ENCODE peak calls at places on chromosomes 12 and 14, in six cellular contexts. R is GM12865, Q is astrocyte of the spinal cord, Z is PC-9, N is left lung, W is hepatocyte. T is an unnamed sample.
A peak's percentile ranks its signal among the peaks of the same experiment; 100 is the strongest.

GRCh38 chr12:8636581-8636980 is 23.9 kb upstream of the AICDA start:
- DNase-seq in R (no peak), Q (no peak), Z (no peak), N (no peak), W (no peak), T (no peak)

GRCh38 chr14:84959796-84960515 is 570.0 kb upstream of the FLRT2 start:
- DNase-seq in R (no peak), Q (no peak), Z (no peak), N (no peak), W (no peak), T (no peak)

GRCh38 chr12:83145325-83145724 is 458.6 kb downstream of the TMTC2 start:
- DNase-seq in R (no peak), Q (no peak), Z (no peak), N (no peak), W (no peak), T (no peak)

GRCh38 chr14:104080557-104081492 is 4.7 kb upstream of the ASPG start:
- DNase-seq in R (no peak), Q (no peak), Z (no peak), N (no peak), W (peak; percentile 13), T (no peak)

GRCh38 chr12:82793882-82794281 is 107.2 kb downstream of the TMTC2 start:
- DNase-seq in R (no peak), Q (no peak), Z (no peak), N (no peak), W (no peak), T (no peak)

GRCh38 chr12:79993106-79993862 is 58.4 kb upstream of the PPP1R12A start:
- DNase-seq in R (no peak), Q (no peak), Z (no peak), N (peak; percentile 74), W (no peak), T (no peak)

GRCh38 chr14:86153480-86153879 is 623.5 kb downstream of the FLRT2 start:
- DNase-seq in R (no peak), Q (no peak), Z (no peak), N (no peak), W (no peak), T (no peak)

GRCh38 chr14:92591346-92591745 is 77.8 kb downstream of the RIN3 start:
- DNase-seq in R (no peak), Q (no peak), Z (no peak), N (no peak), W (no peak), T (no peak)

GRCh38 chr14:61472801-61473376 is 151.5 kb downstream of the PRKCH start:
- DNase-seq in R (peak; percentile 68), Q (no peak), Z (no peak), N (no peak), W (no peak), T (no peak)

GRCh38 chr12:15928870-15929571 is 17.9 kb downstream of the DERA start:
- DNase-seq in R (no peak), Q (no peak), Z (no peak), N (peak; percentile 31), W (no peak), T (no peak)

GRCh38 chr14:77372304-77372841 is 4.5 kb downstream of the TMED8 start:
- DNase-seq in R (peak; percentile 79), Q (peak; percentile 48), Z (no peak), N (no peak), W (no peak), T (peak; percentile 55)

GRCh38 chr12:2003676-2004112 is 563 bp downstream of the DCP1B start:
- DNase-seq in R (no peak), Q (no peak), Z (no peak), N (no peak), W (no peak), T (peak; percentile 3)

GRCh38 chr12:26629864-26630263 is 203.1 kb downstream of the ITPR2 start:
- DNase-seq in R (no peak), Q (peak; percentile 63), Z (no peak), N (no peak), W (no peak), T (no peak)

GRCh38 chr12:133130808-133131128 is 341 bp downstream of the ZNF10 start:
- DNase-seq in R (no peak), Q (no peak), Z (no peak), N (peak; percentile 84), W (peak; percentile 32), T (no peak)

GRCh38 chr12:74890237-74890599 is 319.4 kb downstream of the KCNC2 start:
- DNase-seq in R (peak; percentile 47), Q (peak; percentile 88), Z (peak; percentile 86), N (no peak), W (peak; percentile 87), T (peak; percentile 25)

GRCh38 chr14:59097681-59098080 is 90.8 kb upstream of the DAAM1 start:
- DNase-seq in R (no peak), Q (no peak), Z (no peak), N (no peak), W (no peak), T (no peak)

GRCh38 chr12:114711689-114712152 is 27.7 kb upstream of the TBX3 start:
- DNase-seq in R (no peak), Q (no peak), Z (no peak), N (no peak), W (no peak), T (no peak)

GRCh38 chr12:108728820-108729611 is 2.3 kb downstream of the CORO1C start:
- DNase-seq in R (no peak), Q (peak; percentile 47), Z (no peak), N (no peak), W (no peak), T (no peak)

GRCh38 chr12:127388985-127389384 is 878.0 kb upstream of the TMEM132C start:
- DNase-seq in R (no peak), Q (peak; percentile 12), Z (no peak), N (no peak), W (no peak), T (no peak)

GRCh38 chr12:121800694-121801600 is 2.9 kb upstream of the SETD1B start:
- DNase-seq in R (peak; percentile 81), Q (peak; percentile 86), Z (no peak), N (peak; percentile 95), W (peak; percentile 88), T (no peak)

GRCh38 chr12:41368006-41368405 is 179.9 kb downstream of the PDZRN4 start:
- DNase-seq in R (peak; percentile 7), Q (no peak), Z (no peak), N (no peak), W (no peak), T (no peak)

GRCh38 chr12:46388427-46388992 is 15.9 kb upstream of the SLC38A2 start:
- DNase-seq in R (peak; percentile 84), Q (peak; percentile 62), Z (no peak), N (no peak), W (no peak), T (peak; percentile 83)

GRCh38 chr12:101813117-101813516 is 17.6 kb downstream of the GNPTAB start:
- DNase-seq in R (no peak), Q (no peak), Z (no peak), N (no peak), W (no peak), T (no peak)

GRCh38 chr14:51157012-51157411 is 62.1 kb upstream of the TRIM9 start:
- DNase-seq in R (peak; percentile 54), Q (no peak), Z (no peak), N (no peak), W (peak; percentile 14), T (no peak)

GRCh38 chr12:65892905-65893304 is 68.6 kb downstream of the HMGA2 start:
- DNase-seq in R (peak; percentile 20), Q (peak; percentile 79), Z (no peak), N (no peak), W (no peak), T (no peak)

GRCh38 chr14:55328317-55328716 is 57.1 kb downstream of the FBXO34 start:
- DNase-seq in R (no peak), Q (no peak), Z (no peak), N (no peak), W (no peak), T (no peak)

GRCh38 chr12:122458105-122459035 is 35.9 kb upstream of the CLIP1 start:
- DNase-seq in R (no peak), Q (no peak), Z (no peak), N (no peak), W (no peak), T (no peak)

GRCh38 chr14:53148612-53149202 is 4.4 kb downstream of the DDHD1 start:
- DNase-seq in R (peak; percentile 73), Q (no peak), Z (no peak), N (no peak), W (no peak), T (no peak)

GRCh38 chr14:58298880-58299664 is 717 bp downstream of the ARID4A start:
- DNase-seq in R (peak; percentile 38), Q (no peak), Z (no peak), N (peak; percentile 88), W (peak; percentile 53), T (no peak)

GRCh38 chr14:35220920-35221319 is 71.3 kb upstream of the PSMA6 start:
- DNase-seq in R (no peak), Q (no peak), Z (no peak), N (no peak), W (no peak), T (no peak)

GRCh38 chr14:24331731-24332093 is 3.2 kb downstream of the ADCY4 start:
- DNase-seq in R (no peak), Q (no peak), Z (no peak), N (peak; percentile 78), W (no peak), T (no peak)

GRCh38 chr12:70402597-70402996 is 36.5 kb downstream of the KCNMB4 start:
- DNase-seq in R (no peak), Q (no peak), Z (no peak), N (no peak), W (no peak), T (no peak)
- TF ChIP-seq CTCF in R (no peak), Q (no peak), Z (no peak), N (no peak), W (no peak), T (peak; percentile 41)

DNA sequence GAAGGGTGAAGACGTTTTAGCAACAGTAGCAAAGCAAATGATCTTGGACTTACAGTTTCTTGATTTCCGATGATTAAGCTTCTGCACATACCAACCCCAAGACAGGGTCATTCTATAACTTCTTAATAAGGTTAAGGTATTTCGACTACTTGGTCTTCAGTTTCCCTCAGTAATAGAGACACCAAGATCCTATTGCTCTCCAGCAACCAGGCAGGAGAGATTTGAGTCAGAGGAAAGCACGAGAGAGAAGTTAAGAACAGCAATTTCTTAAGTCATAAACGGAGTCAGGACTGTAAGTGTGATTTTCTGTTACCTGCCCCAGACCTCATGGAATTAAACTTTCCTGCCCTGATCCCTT is 215.6 kb downstream of the TTC8 start:
- DNase-seq in R (no peak), Q (no peak), Z (no peak), N (no peak), W (no peak), T (no peak)
- H3K4me3 ChIP-seq in R (no peak overlapping the region), Q (no peak overlapping the region), Z (no peak overlapping the region), N (no peak overlapping the region), W (no peak overlapping the region), T (no peak overlapping the region)

GRCh38 chr12:23350808-23351207 is 598.7 kb downstream of the SOX5 start:
- DNase-seq in R (peak; percentile 4), Q (no peak), Z (no peak), N (no peak), W (no peak), T (no peak)
- TF ChIP-seq CTCF in R (no peak), Q (no peak), Z (no peak), N (no peak), W (no peak), T (no peak)

DNA sequence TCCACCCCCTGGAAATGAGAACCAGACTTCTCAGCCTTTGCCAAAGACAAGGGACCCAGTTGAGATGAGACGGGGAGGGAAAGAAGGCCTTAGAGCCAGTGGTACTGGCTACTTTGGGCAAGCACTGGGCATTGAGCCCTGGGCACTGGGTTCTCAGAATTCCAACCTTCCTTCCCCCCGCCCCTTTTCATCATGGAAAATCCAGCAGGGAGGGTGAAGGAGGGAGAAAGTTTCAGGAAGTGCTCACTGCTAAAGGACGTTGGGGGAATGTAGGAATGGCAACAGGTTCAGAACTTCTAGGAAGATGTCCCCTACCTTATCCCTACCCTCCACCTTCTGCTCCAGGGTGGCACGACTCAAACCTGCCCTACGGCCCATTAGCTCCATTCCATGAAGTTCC is 4.2 kb upstream of the TNS2 start:
- DNase-seq in R (no peak), Q (no peak), Z (no peak), N (no peak), W (peak; percentile 39), T (no peak)
- H3K4me3 ChIP-seq in R (no peak overlapping the region), Q (peak overlapping the region; percentile 70), Z (peak overlapping the region; percentile 89), N (no peak overlapping the region), W (peak overlapping the region; percentile 44), T (no peak overlapping the region)

T was measured in GM12864.